ENCODE peak calls at places on chromosomes 6 and 20, in seven cellular contexts. One of them, this sample, is unnamed.

GRCh38 chr20:49418832-49419231 is 63.6 kb downstream of the KCNB1 start:
- DNase-seq in stimulated activated CD8-positive, alpha-beta memory T cell treated with anti-CD3 and anti-CD28 coated beads, Interleukin-4, amount 100 ng/mL, for 48 hours: no peak
- DNase-seq in A549: no peak
- DNase-seq in epithelial cell of esophagus: no peak
- DNase-seq in activated CD8-positive, alpha-beta memory T cell treated with anti-CD3 and anti-CD28 coated beads for 48 hours: no peak
- DNase-seq in T-helper 1 cell: no peak
- DNase-seq in non-pigmented ciliary epithelial cell: no peak
- DNase-seq in this sample: no peak

GRCh38 chr6:3337521-3338350 is 79.0 kb downstream of the PSMG4 start:
- DNase-seq in T-helper 1 cell: no peak
- DNase-seq in activated CD8-positive, alpha-beta memory T cell treated with anti-CD3 and anti-CD28 coated beads for 48 hours: no peak
- DNase-seq in A549: peak; percentile 29
- DNase-seq in epithelial cell of esophagus: peak; percentile 29
- DNase-seq in non-pigmented ciliary epithelial cell: no peak
- DNase-seq in stimulated activated CD8-positive, alpha-beta memory T cell treated with anti-CD3 and anti-CD28 coated beads, Interleukin-4, amount 100 ng/mL, for 48 hours: no peak
- DNase-seq in this sample: no peak

GRCh38 chr6:130282234-130282995 is 59.7 kb upstream of the SAMD3 start:
- DNase-seq in non-pigmented ciliary epithelial cell: no peak
- DNase-seq in T-helper 1 cell: no peak
- DNase-seq in stimulated activated CD8-positive, alpha-beta memory T cell treated with anti-CD3 and anti-CD28 coated beads, Interleukin-4, amount 100 ng/mL, for 48 hours: no peak
- DNase-seq in activated CD8-positive, alpha-beta memory T cell treated with anti-CD3 and anti-CD28 coated beads for 48 hours: no peak
- DNase-seq in epithelial cell of esophagus: peak; percentile 57
- DNase-seq in A549: no peak
- DNase-seq in this sample: peak; percentile 14

GRCh38 chr20:2109425-2110210 is 8.0 kb downstream of the STK35 start:
- DNase-seq in non-pigmented ciliary epithelial cell: no peak
- DNase-seq in stimulated activated CD8-positive, alpha-beta memory T cell treated with anti-CD3 and anti-CD28 coated beads, Interleukin-4, amount 100 ng/mL, for 48 hours: no peak
- DNase-seq in A549: no peak
- DNase-seq in T-helper 1 cell: no peak
- DNase-seq in epithelial cell of esophagus: peak; percentile 19
- DNase-seq in activated CD8-positive, alpha-beta memory T cell treated with anti-CD3 and anti-CD28 coated beads for 48 hours: no peak
- DNase-seq in this sample: no peak

GRCh38 chr6:162706236-162706635 is 21.3 kb downstream of the PRKN start:
- DNase-seq in stimulated activated CD8-positive, alpha-beta memory T cell treated with anti-CD3 and anti-CD28 coated beads, Interleukin-4, amount 100 ng/mL, for 48 hours: no peak
- DNase-seq in T-helper 1 cell: no peak
- DNase-seq in epithelial cell of esophagus: no peak
- DNase-seq in A549: no peak
- DNase-seq in non-pigmented ciliary epithelial cell: no peak
- DNase-seq in activated CD8-positive, alpha-beta memory T cell treated with anti-CD3 and anti-CD28 coated beads for 48 hours: no peak
- DNase-seq in this sample: no peak

GRCh38 chr6:131116755-131117360 is 18.4 kb upstream of the AKAP7 start:
- DNase-seq in stimulated activated CD8-positive, alpha-beta memory T cell treated with anti-CD3 and anti-CD28 coated beads, Interleukin-4, amount 100 ng/mL, for 48 hours: no peak
- DNase-seq in T-helper 1 cell: no peak
- DNase-seq in A549: peak; percentile 53
- DNase-seq in non-pigmented ciliary epithelial cell: no peak
- DNase-seq in epithelial cell of esophagus: peak; percentile 68
- DNase-seq in activated CD8-positive, alpha-beta memory T cell treated with anti-CD3 and anti-CD28 coated beads for 48 hours: no peak
- DNase-seq in this sample: no peak

GRCh38 chr6:143337201-143337949 is 113.1 kb downstream of the ADAT2 start:
- DNase-seq in epithelial cell of esophagus: peak; percentile 49
- DNase-seq in A549: peak; percentile 37
- DNase-seq in stimulated activated CD8-positive, alpha-beta memory T cell treated with anti-CD3 and anti-CD28 coated beads, Interleukin-4, amount 100 ng/mL, for 48 hours: peak; percentile 83
- DNase-seq in activated CD8-positive, alpha-beta memory T cell treated with anti-CD3 and anti-CD28 coated beads for 48 hours: peak; percentile 23
- DNase-seq in T-helper 1 cell: peak; percentile 19
- DNase-seq in non-pigmented ciliary epithelial cell: no peak
- DNase-seq in this sample: no peak

GRCh38 chr20:25257756-25258462 is 10.0 kb downstream of the PYGB start:
- DNase-seq in A549: no peak
- DNase-seq in non-pigmented ciliary epithelial cell: no peak
- DNase-seq in epithelial cell of esophagus: no peak
- DNase-seq in activated CD8-positive, alpha-beta memory T cell treated with anti-CD3 and anti-CD28 coated beads for 48 hours: no peak
- DNase-seq in T-helper 1 cell: no peak
- DNase-seq in stimulated activated CD8-positive, alpha-beta memory T cell treated with anti-CD3 and anti-CD28 coated beads, Interleukin-4, amount 100 ng/mL, for 48 hours: no peak
- DNase-seq in this sample: no peak

GRCh38 chr6:170048615-170049256 is 242.1 kb downstream of the DLL1 start:
- DNase-seq in stimulated activated CD8-positive, alpha-beta memory T cell treated with anti-CD3 and anti-CD28 coated beads, Interleukin-4, amount 100 ng/mL, for 48 hours: peak; percentile 19
- DNase-seq in epithelial cell of esophagus: no peak
- DNase-seq in activated CD8-positive, alpha-beta memory T cell treated with anti-CD3 and anti-CD28 coated beads for 48 hours: no peak
- DNase-seq in T-helper 1 cell: no peak
- DNase-seq in non-pigmented ciliary epithelial cell: no peak
- DNase-seq in A549: no peak
- DNase-seq in this sample: no peak

GRCh38 chr20:39876974-39877615 is 811.9 kb downstream of the MAFB start:
- DNase-seq in activated CD8-positive, alpha-beta memory T cell treated with anti-CD3 and anti-CD28 coated beads for 48 hours: no peak
- DNase-seq in non-pigmented ciliary epithelial cell: no peak
- DNase-seq in T-helper 1 cell: no peak
- DNase-seq in A549: no peak
- DNase-seq in stimulated activated CD8-positive, alpha-beta memory T cell treated with anti-CD3 and anti-CD28 coated beads, Interleukin-4, amount 100 ng/mL, for 48 hours: no peak
- DNase-seq in epithelial cell of esophagus: no peak
- DNase-seq in this sample: no peak

GRCh38 chr6:150668882-150669476 is 69.3 kb downstream of the PLEKHG1 start:
- DNase-seq in T-helper 1 cell: no peak
- DNase-seq in activated CD8-positive, alpha-beta memory T cell treated with anti-CD3 and anti-CD28 coated beads for 48 hours: no peak
- DNase-seq in A549: no peak
- DNase-seq in stimulated activated CD8-positive, alpha-beta memory T cell treated with anti-CD3 and anti-CD28 coated beads, Interleukin-4, amount 100 ng/mL, for 48 hours: no peak
- DNase-seq in non-pigmented ciliary epithelial cell: no peak
- DNase-seq in epithelial cell of esophagus: no peak
- DNase-seq in this sample: peak; percentile 17

GRCh38 chr6:3457710-3458605 is 1.1 kb upstream of the SLC22A23 start:
- DNase-seq in non-pigmented ciliary epithelial cell: no peak
- DNase-seq in stimulated activated CD8-positive, alpha-beta memory T cell treated with anti-CD3 and anti-CD28 coated beads, Interleukin-4, amount 100 ng/mL, for 48 hours: peak; percentile 37
- DNase-seq in epithelial cell of esophagus: peak; percentile 86
- DNase-seq in A549: peak; percentile 63
- DNase-seq in activated CD8-positive, alpha-beta memory T cell treated with anti-CD3 and anti-CD28 coated beads for 48 hours: no peak
- DNase-seq in T-helper 1 cell: no peak
- DNase-seq in this sample: no peak

GRCh38 chr20:5989539-5989938 is 39.1 kb downstream of the MCM8 start:
- DNase-seq in stimulated activated CD8-positive, alpha-beta memory T cell treated with anti-CD3 and anti-CD28 coated beads, Interleukin-4, amount 100 ng/mL, for 48 hours: no peak
- DNase-seq in epithelial cell of esophagus: no peak
- DNase-seq in activated CD8-positive, alpha-beta memory T cell treated with anti-CD3 and anti-CD28 coated beads for 48 hours: no peak
- DNase-seq in A549: peak; percentile 25
- DNase-seq in T-helper 1 cell: no peak
- DNase-seq in non-pigmented ciliary epithelial cell: no peak
- DNase-seq in this sample: no peak